ENCODE peak calls at places on chromosomes 13 and 19, in five cellular contexts. O is H1, A is A549, T is HepG2, R is endothelial cell of umbilical vein. G is an unnamed sample.

GRCh38 chr13:30791354-30791921 is 56.1 kb downstream of the ALOX5AP start:
- DNase-seq in O (no peak), A (no peak), T (no peak), R (no peak), G (no peak)

GRCh38 chr19:46431824-46432223 is 3.1 kb upstream of the PNMA8C start:
- DNase-seq in O (peak; percentile 76), A (peak; percentile 34), T (no peak), R (no peak), G (no peak)

GRCh38 chr13:81304121-81304659 is 963.3 kb upstream of the SPRY2 start:
- DNase-seq in O (no peak), A (no peak), T (no peak), R (no peak), G (no peak)

GRCh38 chr13:87123987-87124784 is 547.0 kb upstream of the SLITRK5 start:
- DNase-seq in O (no peak), A (peak; percentile 62), T (peak; percentile 10), R (no peak), G (peak; percentile 98)

GRCh38 chr13:33349314-33349995 is 63.9 kb upstream of the STARD13 start:
- DNase-seq in O (no peak), A (no peak), T (no peak), R (no peak), G (no peak)

GRCh38 chr19:48325265-48325910 is at the start of gene EMP3:
- DNase-seq in O (peak; percentile 78), A (peak; percentile 92), T (no peak), R (peak; percentile 80), G (peak; percentile 99)

GRCh38 chr13:106156468-106156867 is 379.0 kb downstream of the EFNB2 start:
- DNase-seq in O (no peak), A (peak; percentile 57), T (no peak), R (peak; percentile 70), G (no peak)

GRCh38 chr13:101942038-101942437 is 459.8 kb downstream of the FGF14 start:
- DNase-seq in O (no peak), A (peak; percentile 27), T (peak; percentile 7), R (peak; percentile 28), G (peak; percentile 50)

GRCh38 chr13:109007946-109008345 is 378.5 kb downstream of the MYO16 start:
- DNase-seq in O (no peak), A (no peak), T (no peak), R (no peak), G (no peak)

GRCh38 chr13:89982406-89983085 is 1364.9 kb upstream of the MIR17HG start:
- DNase-seq in O (no peak), A (peak; percentile 0), T (no peak), R (no peak), G (no peak)

GRCh38 chr13:21124853-21125252 is 51.5 kb downstream of the SKA3 start:
- DNase-seq in O (no peak), A (peak; percentile 35), T (peak; percentile 60), R (peak; percentile 67), G (peak; percentile 53)

GRCh38 chr13:48038763-48039162 is 1.2 kb downstream of the NUDT15 start:
- DNase-seq in O (no peak), A (no peak), T (no peak), R (no peak), G (peak; percentile 31)

GRCh38 chr13:92355213-92355612 is 871.4 kb upstream of the GPC6 start:
- DNase-seq in O (no peak), A (peak; percentile 2), T (peak; percentile 10), R (no peak), G (peak; percentile 31)

GRCh38 chr13:97659602-97660001 is 225.6 kb downstream of the RAP2A start:
- DNase-seq in O (no peak), A (peak; percentile 1), T (peak; percentile 13), R (peak; percentile 45), G (peak; percentile 26)

GRCh38 chr13:30593001-30593400 is 24.7 kb upstream of the USPL1 start:
- DNase-seq in O (no peak), A (no peak), T (no peak), R (no peak), G (no peak)

GRCh38 chr19:55486971-55487883 is 1.0 kb upstream of the SSC5D start:
- DNase-seq in O (peak; percentile 59), A (peak; percentile 77), T (peak; percentile 23), R (peak; percentile 83), G (peak; percentile 23)

GRCh38 chr13:36789061-36789460 is 30.0 kb upstream of the RFXAP start:
- DNase-seq in O (no peak), A (no peak), T (no peak), R (no peak), G (no peak)

GRCh38 chr13:50365300-50365682 is 350.0 kb downstream of the KCNRG start:
- DNase-seq in O (no peak), A (no peak), T (no peak), R (peak; percentile 62), G (peak; percentile 61)

GRCh38 chr19:51551673-51552440 is 19.2 kb upstream of the ZNF175 start:
- DNase-seq in O (no peak), A (no peak), T (no peak), R (no peak), G (peak; percentile 10)
- H3K4me3 ChIP-seq in O (no peak overlapping the region), A (no peak overlapping the region), T (no peak overlapping the region), R (no peak overlapping the region), G (no peak overlapping the region)

GRCh38 chr19:18293642-18294466 is 12.4 kb upstream of the JUND start:
- DNase-seq in O (no peak), A (no peak), T (no peak), R (no peak), G (no peak)
- TF ChIP-seq MAX in O (no peak), A (no peak), T (no peak), R (no peak), G (no peak)

GRCh38 chr19:19106061-19106551 is 32.2 kb downstream of the TMEM161A start:
- DNase-seq in O (peak; percentile 79), A (no peak), T (no peak), R (no peak), G (no peak)
- H3K4me3 ChIP-seq in O (peak overlapping the region; percentile 12), A (peak overlapping the region; percentile 47), T (no peak overlapping the region), R (peak overlapping the region; percentile 34), G (no peak overlapping the region)

GRCh38 chr13:63364159-63364558 is 1948.5 kb upstream of the PCDH20 start:
- DNase-seq in O (no peak), A (no peak), T (no peak), R (no peak), G (no peak)

GRCh38 chr13:63370101-63370500 is 1954.5 kb upstream of the PCDH20 start:
- DNase-seq in O (no peak), A (no peak), T (no peak), R (no peak), G (no peak)

GRCh38 chr13:63367522-63368198 is 1952.0 kb upstream of the PCDH20 start:
- DNase-seq in O (no peak), A (no peak), T (no peak), R (no peak), G (no peak)
- TF ChIP-seq MAX in O (no peak), A (no peak), T (no peak), R (no peak), G (no peak)

DNA sequence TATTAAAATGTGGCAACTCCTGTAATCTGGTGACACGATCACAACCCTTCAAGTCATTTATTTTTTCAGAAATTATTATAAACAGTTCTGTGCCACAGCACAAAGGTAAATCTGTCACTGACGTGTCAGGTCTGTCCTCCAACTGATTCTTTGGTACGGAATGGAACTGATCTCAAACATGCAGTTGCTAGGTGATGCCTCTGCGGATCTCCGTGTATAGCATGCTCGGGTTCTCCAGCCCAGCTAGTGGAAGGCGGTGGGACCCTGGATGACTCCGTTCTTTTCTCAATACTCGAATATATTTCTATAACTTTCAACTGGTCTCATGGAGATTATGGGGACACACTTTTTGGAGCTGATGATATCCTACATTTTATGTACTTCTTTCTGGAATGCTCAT is 11.0 kb downstream of the RANBP3 start:
- DNase-seq in O (no peak), A (no peak), T (no peak), R (no peak), G (no peak)
- H3K4me3 ChIP-seq in O (no peak overlapping the region), A (no peak overlapping the region), T (no peak overlapping the region), R (no peak overlapping the region), G (no peak overlapping the region)

GRCh38 chr13:40503966-40504591 is 162.4 kb downstream of the FOXO1 start:
- DNase-seq in O (no peak), A (peak; percentile 90), T (peak; percentile 99), R (peak; percentile 99), G (no peak)
- TF ChIP-seq MAX in O (no peak), A (peak; percentile 29), T (peak; percentile 45), R (no peak), G (no peak)

GRCh38 chr19:10412257-10412977 is 7.9 kb upstream of the PDE4A start:
- DNase-seq in O (no peak), A (no peak), T (no peak), R (no peak), G (peak; percentile 81)
- H3K4me3 ChIP-seq in O (no peak overlapping the region), A (no peak overlapping the region), T (no peak overlapping the region), R (no peak overlapping the region), G (no peak overlapping the region)